ENCODE peak calls at places on chromosomes 4 and X, in ten cellular contexts. One of them, this sample, is unnamed.

GRCh38 chr4:52037730-52038108 is 380 bp downstream of the SGCB start:
- DNase-seq in BJ: no peak
- DNase-seq in colonic mucosa: peak
- DNase-seq in WERI-Rb-1: peak
- DNase-seq in breast epithelium: no peak
- DNase-seq in hepatocyte: no peak
- DNase-seq in psoas muscle: peak
- DNase-seq in endodermal cell: peak
- DNase-seq in cardiac muscle cell: peak
- DNase-seq in mammary epithelial cell: peak
- DNase-seq in this sample: no peak

GRCh38 chrX:1391370-1391706 is 575 bp downstream of the SLC25A6 start:
- DNase-seq in BJ: peak
- DNase-seq in colonic mucosa: peak
- DNase-seq in WERI-Rb-1: peak
- DNase-seq in breast epithelium: peak
- DNase-seq in hepatocyte: peak
- DNase-seq in psoas muscle: peak
- DNase-seq in endodermal cell: peak
- DNase-seq in cardiac muscle cell: no peak
- DNase-seq in mammary epithelial cell: no peak
- DNase-seq in this sample: no peak

GRCh38 chrX:75295641-75296040 is 21.8 kb downstream of the UPRT start:
- DNase-seq in BJ: no peak
- DNase-seq in colonic mucosa: no peak
- DNase-seq in WERI-Rb-1: no peak
- DNase-seq in breast epithelium: no peak
- DNase-seq in hepatocyte: no peak
- DNase-seq in psoas muscle: no peak
- DNase-seq in endodermal cell: no peak
- DNase-seq in cardiac muscle cell: no peak
- DNase-seq in mammary epithelial cell: no peak
- DNase-seq in this sample: no peak

GRCh38 chr4:81031389-81032173 is 1.1 kb downstream of the BMP3 start:
- DNase-seq in BJ: no peak
- DNase-seq in colonic mucosa: peak
- DNase-seq in WERI-Rb-1: no peak
- DNase-seq in breast epithelium: no peak
- DNase-seq in hepatocyte: no peak
- DNase-seq in psoas muscle: peak
- DNase-seq in endodermal cell: peak
- DNase-seq in cardiac muscle cell: no peak
- DNase-seq in mammary epithelial cell: no peak
- DNase-seq in this sample: no peak

GRCh38 chr4:39658756-39659155 is 20.1 kb upstream of the SMIM14 start:
- DNase-seq in BJ: no peak
- DNase-seq in colonic mucosa: no peak
- DNase-seq in WERI-Rb-1: no peak
- DNase-seq in breast epithelium: no peak
- DNase-seq in hepatocyte: no peak
- DNase-seq in psoas muscle: no peak
- DNase-seq in endodermal cell: no peak
- DNase-seq in cardiac muscle cell: no peak
- DNase-seq in mammary epithelial cell: no peak
- DNase-seq in this sample: no peak

GRCh38 chr4:22356996-22357596 is 158.8 kb downstream of the ADGRA3 start:
- DNase-seq in BJ: no peak
- DNase-seq in colonic mucosa: no peak
- DNase-seq in WERI-Rb-1: peak
- DNase-seq in breast epithelium: no peak
- DNase-seq in hepatocyte: peak
- DNase-seq in psoas muscle: no peak
- DNase-seq in endodermal cell: peak
- DNase-seq in cardiac muscle cell: peak
- DNase-seq in mammary epithelial cell: peak
- DNase-seq in this sample: no peak

GRCh38 chr4:164188236-164188635 is 565.7 kb upstream of the SMIM31 start:
- DNase-seq in BJ: no peak
- DNase-seq in colonic mucosa: no peak
- DNase-seq in WERI-Rb-1: no peak
- DNase-seq in breast epithelium: no peak
- DNase-seq in hepatocyte: no peak
- DNase-seq in psoas muscle: no peak
- DNase-seq in endodermal cell: no peak
- DNase-seq in cardiac muscle cell: no peak
- DNase-seq in mammary epithelial cell: no peak
- DNase-seq in this sample: no peak

GRCh38 chr4:145003675-145004074 is 94.3 kb downstream of the ANAPC10 start:
- DNase-seq in BJ: no peak
- DNase-seq in colonic mucosa: no peak
- DNase-seq in WERI-Rb-1: no peak
- DNase-seq in breast epithelium: no peak
- DNase-seq in hepatocyte: no peak
- DNase-seq in psoas muscle: no peak
- DNase-seq in endodermal cell: no peak
- DNase-seq in cardiac muscle cell: no peak
- DNase-seq in mammary epithelial cell: no peak
- DNase-seq in this sample: no peak

GRCh38 chrX:3415011-3415410 is 68.6 kb upstream of the MXRA5 start:
- DNase-seq in BJ: peak
- DNase-seq in colonic mucosa: no peak
- DNase-seq in WERI-Rb-1: no peak
- DNase-seq in breast epithelium: no peak
- DNase-seq in hepatocyte: no peak
- DNase-seq in psoas muscle: no peak
- DNase-seq in endodermal cell: no peak
- DNase-seq in cardiac muscle cell: no peak
- DNase-seq in mammary epithelial cell: no peak
- DNase-seq in this sample: no peak

GRCh38 chr4:128225148-128225547 is 62.5 kb downstream of the PGRMC2 start:
- DNase-seq in BJ: no peak
- DNase-seq in colonic mucosa: no peak
- DNase-seq in WERI-Rb-1: no peak
- DNase-seq in breast epithelium: no peak
- DNase-seq in hepatocyte: no peak
- DNase-seq in psoas muscle: no peak
- DNase-seq in endodermal cell: no peak
- DNase-seq in cardiac muscle cell: peak
- DNase-seq in mammary epithelial cell: no peak
- DNase-seq in this sample: no peak

GRCh38 chrX:54999717-55000598 is at the start of gene APEX2:
- DNase-seq in BJ: peak
- DNase-seq in colonic mucosa: peak
- DNase-seq in WERI-Rb-1: peak
- DNase-seq in breast epithelium: peak
- DNase-seq in hepatocyte: peak
- DNase-seq in psoas muscle: peak
- DNase-seq in endodermal cell: peak
- DNase-seq in cardiac muscle cell: peak
- DNase-seq in mammary epithelial cell: peak
- DNase-seq in this sample: peak

GRCh38 chr4:128461300-128462103 is 173.9 kb upstream of the PGRMC2 start:
- DNase-seq in BJ: peak
- DNase-seq in colonic mucosa: no peak
- DNase-seq in WERI-Rb-1: peak
- DNase-seq in breast epithelium: no peak
- DNase-seq in hepatocyte: peak
- DNase-seq in psoas muscle: no peak
- DNase-seq in endodermal cell: peak
- DNase-seq in cardiac muscle cell: peak
- DNase-seq in mammary epithelial cell: peak
- DNase-seq in this sample: no peak

GRCh38 chr4:53586121-53586816 is 5.0 kb downstream of the LNX1 start:
- DNase-seq in BJ: peak
- DNase-seq in colonic mucosa: no peak
- DNase-seq in WERI-Rb-1: no peak
- DNase-seq in breast epithelium: no peak
- DNase-seq in hepatocyte: no peak
- DNase-seq in psoas muscle: no peak
- DNase-seq in endodermal cell: no peak
- DNase-seq in cardiac muscle cell: peak
- DNase-seq in mammary epithelial cell: peak
- DNase-seq in this sample: no peak

GRCh38 chr4:67558493-67558892 is at the start of gene STAP1:
- DNase-seq in BJ: no peak
- DNase-seq in colonic mucosa: no peak
- DNase-seq in WERI-Rb-1: no peak
- DNase-seq in breast epithelium: no peak
- DNase-seq in hepatocyte: no peak
- DNase-seq in psoas muscle: no peak
- DNase-seq in endodermal cell: no peak
- DNase-seq in cardiac muscle cell: no peak
- DNase-seq in mammary epithelial cell: no peak
- DNase-seq in this sample: no peak

GRCh38 chr4:123649644-123650356 is 253.2 kb downstream of the SPRY1 start:
- DNase-seq in BJ: peak
- DNase-seq in colonic mucosa: peak
- DNase-seq in WERI-Rb-1: peak
- DNase-seq in breast epithelium: no peak
- DNase-seq in hepatocyte: peak
- DNase-seq in psoas muscle: peak
- DNase-seq in endodermal cell: peak
- DNase-seq in cardiac muscle cell: peak
- DNase-seq in mammary epithelial cell: peak
- DNase-seq in this sample: peak

GRCh38 chr4:61911313-61911756 is 711.2 kb downstream of the ADGRL3 start:
- DNase-seq in BJ: no peak
- DNase-seq in colonic mucosa: no peak
- DNase-seq in WERI-Rb-1: no peak
- DNase-seq in breast epithelium: no peak
- DNase-seq in hepatocyte: no peak
- DNase-seq in psoas muscle: no peak
- DNase-seq in endodermal cell: peak
- DNase-seq in cardiac muscle cell: no peak
- DNase-seq in mammary epithelial cell: no peak
- DNase-seq in this sample: no peak
- TF ChIP-seq CTCF in BJ: no peak
- TF ChIP-seq CTCF in colonic mucosa: no peak
- TF ChIP-seq CTCF in WERI-Rb-1: no peak
- TF ChIP-seq CTCF in breast epithelium: no peak
- TF ChIP-seq CTCF in hepatocyte: no peak
- TF ChIP-seq CTCF in psoas muscle: no peak
- TF ChIP-seq CTCF in endodermal cell: no peak
- TF ChIP-seq CTCF in cardiac muscle cell: no peak
- TF ChIP-seq CTCF in mammary epithelial cell: no peak
- TF ChIP-seq CTCF in this sample: no peak

GRCh38 chr4:185144601-185145240 is 1.7 kb downstream of the SLC25A4 start:
- DNase-seq in BJ: no peak
- DNase-seq in colonic mucosa: no peak
- DNase-seq in WERI-Rb-1: no peak
- DNase-seq in breast epithelium: no peak
- DNase-seq in hepatocyte: no peak
- DNase-seq in psoas muscle: peak
- DNase-seq in endodermal cell: no peak
- DNase-seq in cardiac muscle cell: no peak
- DNase-seq in mammary epithelial cell: no peak
- DNase-seq in this sample: no peak
- H3K4me3 ChIP-seq in BJ: no peak
- H3K4me3 ChIP-seq in colonic mucosa: no peak
- H3K4me3 ChIP-seq in WERI-Rb-1: no peak
- H3K4me3 ChIP-seq in breast epithelium: peak
- H3K4me3 ChIP-seq in hepatocyte: no peak
- H3K4me3 ChIP-seq in psoas muscle: peak
- H3K4me3 ChIP-seq in endodermal cell: peak
- H3K4me3 ChIP-seq in cardiac muscle cell: peak
- H3K4me3 ChIP-seq in mammary epithelial cell: no peak
- H3K4me3 ChIP-seq in this sample: no peak

DNA sequence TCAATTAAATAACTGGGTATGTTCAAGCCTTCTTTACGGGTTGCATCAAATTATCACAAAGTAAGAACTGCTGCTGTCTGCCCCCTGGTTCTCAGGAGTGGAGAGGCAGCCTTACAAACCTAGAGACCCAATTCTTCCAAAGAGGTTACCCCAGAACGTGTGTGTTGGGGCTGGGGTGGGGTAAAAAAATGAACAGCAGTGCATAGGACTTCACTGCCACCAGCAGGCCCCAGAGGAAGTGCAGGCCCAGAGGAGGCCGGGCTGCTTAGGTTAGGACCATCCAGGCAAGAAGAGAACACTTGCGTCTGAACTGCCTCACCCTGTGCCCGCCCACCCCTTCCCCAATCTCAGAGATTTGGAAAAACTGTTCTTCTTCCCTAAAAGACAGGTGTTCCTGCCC is 1.5 kb upstream of the NWD2 start:
- DNase-seq in BJ: no peak
- DNase-seq in colonic mucosa: no peak
- DNase-seq in WERI-Rb-1: no peak
- DNase-seq in breast epithelium: no peak
- DNase-seq in hepatocyte: peak
- DNase-seq in psoas muscle: no peak
- DNase-seq in endodermal cell: peak
- DNase-seq in cardiac muscle cell: no peak
- DNase-seq in mammary epithelial cell: no peak
- DNase-seq in this sample: no peak
- TF ChIP-seq CTCF in BJ: no peak
- TF ChIP-seq CTCF in colonic mucosa: no peak
- TF ChIP-seq CTCF in WERI-Rb-1: no peak
- TF ChIP-seq CTCF in breast epithelium: no peak
- TF ChIP-seq CTCF in hepatocyte: no peak
- TF ChIP-seq CTCF in psoas muscle: no peak
- TF ChIP-seq CTCF in endodermal cell: peak
- TF ChIP-seq CTCF in cardiac muscle cell: no peak
- TF ChIP-seq CTCF in mammary epithelial cell: no peak
- TF ChIP-seq CTCF in this sample: no peak

GRCh38 chr4:105714932-105715331 is 6.3 kb downstream of the GSTCD start:
- DNase-seq in BJ: no peak
- DNase-seq in colonic mucosa: no peak
- DNase-seq in WERI-Rb-1: no peak
- DNase-seq in breast epithelium: no peak
- DNase-seq in hepatocyte: no peak
- DNase-seq in psoas muscle: no peak
- DNase-seq in endodermal cell: no peak
- DNase-seq in cardiac muscle cell: peak
- DNase-seq in mammary epithelial cell: no peak
- DNase-seq in this sample: no peak

GRCh38 chr4:105712766-105713165 is 4.2 kb downstream of the GSTCD start:
- DNase-seq in BJ: no peak
- DNase-seq in colonic mucosa: no peak
- DNase-seq in WERI-Rb-1: no peak
- DNase-seq in breast epithelium: no peak
- DNase-seq in hepatocyte: no peak
- DNase-seq in psoas muscle: no peak
- DNase-seq in endodermal cell: no peak
- DNase-seq in cardiac muscle cell: no peak
- DNase-seq in mammary epithelial cell: peak
- DNase-seq in this sample: no peak

GRCh38 chr4:105715692-105716278 is 7.2 kb downstream of the GSTCD start:
- DNase-seq in BJ: no peak
- DNase-seq in colonic mucosa: no peak
- DNase-seq in WERI-Rb-1: no peak
- DNase-seq in breast epithelium: no peak
- DNase-seq in hepatocyte: peak
- DNase-seq in psoas muscle: no peak
- DNase-seq in endodermal cell: no peak
- DNase-seq in cardiac muscle cell: peak
- DNase-seq in mammary epithelial cell: peak
- DNase-seq in this sample: no peak

GRCh38 chr4:105710678-105711077 is 2.1 kb downstream of the GSTCD start:
- DNase-seq in BJ: no peak
- DNase-seq in colonic mucosa: no peak
- DNase-seq in WERI-Rb-1: peak
- DNase-seq in breast epithelium: no peak
- DNase-seq in hepatocyte: no peak
- DNase-seq in psoas muscle: no peak
- DNase-seq in endodermal cell: no peak
- DNase-seq in cardiac muscle cell: no peak
- DNase-seq in mammary epithelial cell: peak
- DNase-seq in this sample: no peak

GRCh38 chr4:105714071-105714521 is 5.5 kb downstream of the GSTCD start:
- DNase-seq in BJ: no peak
- DNase-seq in colonic mucosa: no peak
- DNase-seq in WERI-Rb-1: no peak
- DNase-seq in breast epithelium: no peak
- DNase-seq in hepatocyte: no peak
- DNase-seq in psoas muscle: no peak
- DNase-seq in endodermal cell: no peak
- DNase-seq in cardiac muscle cell: peak
- DNase-seq in mammary epithelial cell: peak
- DNase-seq in this sample: no peak
- H3K4me3 ChIP-seq in BJ: no peak
- H3K4me3 ChIP-seq in colonic mucosa: no peak
- H3K4me3 ChIP-seq in WERI-Rb-1: no peak
- H3K4me3 ChIP-seq in breast epithelium: peak
- H3K4me3 ChIP-seq in hepatocyte: no peak
- H3K4me3 ChIP-seq in psoas muscle: peak
- H3K4me3 ChIP-seq in endodermal cell: no peak
- H3K4me3 ChIP-seq in cardiac muscle cell: no peak
- H3K4me3 ChIP-seq in mammary epithelial cell: peak
- H3K4me3 ChIP-seq in this sample: peak